ENCODE peak calls at places on chromosomes 12 and 14, in four cellular contexts. N is tibial nerve, L is sigmoid colon, X is HepG2. S is an unnamed sample.

GRCh38 chr12:93829073-93829472 is 151.9 kb downstream of the CRADD start:
- DNase-seq in N (no peak), L (no peak), X (no peak), S (no peak)

GRCh38 chr12:22046090-22046967 is at the start of gene CMAS:
- DNase-seq in N (peak; percentile 62), L (peak; percentile 89), X (peak; percentile 36), S (peak; percentile 89)

GRCh38 chr12:68779280-68779679 is 28.7 kb upstream of the MDM2 start:
- DNase-seq in N (no peak), L (no peak), X (no peak), S (no peak)

GRCh38 chr14:62722406-62722805 is 322.9 kb downstream of the KCNH5 start:
- DNase-seq in N (no peak), L (no peak), X (no peak), S (no peak)

GRCh38 chr12:107912421-107913004 is 138.0 kb downstream of the ASCL4 start:
- DNase-seq in N (peak; percentile 18), L (peak; percentile 65), X (no peak), S (peak; percentile 51)

GRCh38 chr12:10771132-10771733 is 31.2 kb downstream of the TAS2R7 start:
- DNase-seq in N (peak; percentile 31), L (no peak), X (peak; percentile 24), S (no peak)

GRCh38 chr14:50012644-50013043 is 103.7 kb downstream of the VCPKMT start:
- DNase-seq in N (no peak), L (no peak), X (no peak), S (no peak)

GRCh38 chr14:30443368-30444007 is 115.5 kb upstream of the G2E3 start:
- DNase-seq in N (no peak), L (no peak), X (peak; percentile 77), S (no peak)

GRCh38 chr12:113815031-113815430 is 151.1 kb downstream of the RBM19 start:
- DNase-seq in N (no peak), L (no peak), X (no peak), S (no peak)

GRCh38 chr12:18576104-18576622 is 161.6 kb downstream of the PLCZ1 start:
- DNase-seq in N (no peak), L (no peak), X (no peak), S (no peak)

GRCh38 chr14:52350445-52350844 is 36.3 kb downstream of the PTGER2 start:
- DNase-seq in N (no peak), L (no peak), X (no peak), S (no peak)
- TF ChIP-seq POLR2A in N (no peak), L (no peak), X (no peak), S (no peak)

GRCh38 chr12:31991146-31991545 is 31.9 kb downstream of the RESF1 start:
- DNase-seq in N (no peak), L (no peak), X (no peak), S (no peak)
- H3K27me3 ChIP-seq in N (no peaks in the 10 kb centered on the region), L (no peaks in the 10 kb centered on the region), X (no peaks in the 10 kb centered on the region), S (no peaks in the 10 kb centered on the region)

GRCh38 chr14:75340921-75341320 is 62.3 kb downstream of the FOS start:
- DNase-seq in N (peak; percentile 97), L (peak; percentile 92), X (no peak), S (peak; percentile 76)
- TF ChIP-seq EP300 in N (peak; percentile 100), L (peak; percentile 97), X (no peak), S (peak; percentile 99)

GRCh38 chr12:83506841-83507240 is 820.1 kb downstream of the TMTC2 start:
- DNase-seq in N (no peak), L (no peak), X (no peak), S (no peak)

GRCh38 chr12:83505586-83505985 is 818.9 kb downstream of the TMTC2 start:
- DNase-seq in N (no peak), L (no peak), X (no peak), S (no peak)
- TF ChIP-seq POLR2A in N (no peak), L (no peak), X (no peak), S (no peak)

GRCh38 chr12:52323001-52323400 is 1.8 kb upstream of the KRT83 start:
- DNase-seq in N (no peak), L (no peak), X (no peak), S (no peak)
- H3K27me3 ChIP-seq in N (no peaks in the 10 kb centered on the region), L (no peaks in the 10 kb centered on the region), X (peaks cover 48% of the 10 kb centered on the region), S (peaks cover 14% of the 10 kb centered on the region)

DNA sequence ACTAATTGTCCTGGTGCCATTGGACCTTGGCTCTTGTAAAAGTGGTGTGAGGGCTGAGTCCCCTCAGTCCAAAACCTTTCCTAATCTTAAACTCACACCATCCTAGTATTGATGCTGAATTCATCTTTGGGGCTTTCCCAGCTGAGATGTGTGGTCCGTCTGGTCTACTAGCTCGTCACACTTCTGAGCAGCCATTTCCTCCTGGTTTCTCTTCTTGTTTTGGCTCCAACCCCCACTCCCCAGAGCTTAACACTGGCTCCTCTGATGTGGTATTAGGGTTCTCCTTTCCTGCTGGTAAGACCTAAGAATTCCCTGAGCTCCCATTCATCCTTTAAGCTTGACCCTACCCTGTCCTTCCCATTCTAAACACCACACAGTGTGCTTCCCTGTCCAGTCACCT is 900.6 kb downstream of the VRK1 start:
- DNase-seq in N (no peak), L (no peak), X (no peak), S (no peak)
- TF ChIP-seq EP300 in N (no peak), L (no peak), X (no peak), S (no peak)

DNA sequence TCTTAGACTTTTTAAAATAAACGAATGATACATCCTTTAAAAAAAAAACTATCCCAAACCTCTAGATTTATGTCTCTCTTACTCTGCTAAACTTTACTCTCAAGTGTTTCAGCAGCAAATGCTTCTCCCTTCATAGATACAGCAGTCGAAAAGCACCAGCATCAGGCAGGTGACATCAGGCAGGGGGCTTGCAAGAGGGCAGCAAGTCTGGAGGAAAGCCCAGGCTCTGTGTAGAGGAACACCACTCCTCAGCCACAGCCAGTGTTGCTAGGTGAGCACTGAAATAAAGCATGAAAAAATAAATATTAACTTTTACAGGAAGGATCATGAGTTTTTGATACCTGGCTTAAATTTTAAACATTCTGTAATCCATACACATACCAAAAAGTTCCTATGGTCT is 419.4 kb downstream of the GALC start:
- DNase-seq in N (no peak), L (no peak), X (no peak), S (no peak)
- TF ChIP-seq POLR2A in N (no peak), L (no peak), X (no peak), S (no peak)

GRCh38 chr12:132291402-132292175 is 37.8 kb downstream of the GALNT9 start:
- DNase-seq in N (no peak), L (no peak), X (no peak), S (no peak)
- H3K27me3 ChIP-seq in N (no peaks in the 10 kb centered on the region), L (peaks cover 30% of the 10 kb centered on the region), X (peaks cover 74% of the 10 kb centered on the region), S (peaks cover 21% of the 10 kb centered on the region)